ENCODE peak calls at places on chromosome 7, in seven cellular contexts. I, B, N, T, C, D and K are unnamed samples.

GRCh38 chr7:99677013-99677412 is 2.8 kb downstream of the CYP3A5 start:
- DNase-seq in I (no peak), B (no peak), N (no peak), T (no peak), C (no peak), D (no peak), K (no peak)

GRCh38 chr7:16543456-16543855 is 16.8 kb downstream of the LRRC72 start:
- DNase-seq in I (no peak), B (no peak), N (no peak), T (no peak), C (no peak), D (no peak), K (no peak)

GRCh38 chr7:99170730-99171074 is 26.8 kb upstream of the SMURF1 start:
- DNase-seq in I (no peak), B (no peak), N (no peak), T (no peak), C (no peak), D (no peak), K (no peak)

GRCh38 chr7:40507166-40507565 is 372.4 kb downstream of the SUGCT start:
- DNase-seq in I (no peak), B (no peak), N (no peak), T (no peak), C (no peak), D (no peak), K (no peak)

GRCh38 chr7:101803203-101804086 is 14.0 kb upstream of the CUX1 start:
- DNase-seq in I (no peak), B (no peak), N (no peak), T (no peak), C (no peak), D (no peak), K (no peak)

GRCh38 chr7:22895491-22895890 is 72.8 kb upstream of the TOMM7 start:
- DNase-seq in I (no peak), B (no peak), N (peak), T (no peak), C (no peak), D (no peak), K (no peak)

GRCh38 chr7:128108129-128108528 is 76.9 kb upstream of the LRRC4 start:
- DNase-seq in I (no peak), B (no peak), N (no peak), T (no peak), C (no peak), D (no peak), K (no peak)

GRCh38 chr7:106865130-106866115 is at the start of gene PIK3CG:
- DNase-seq in I (no peak), B (no peak), N (no peak), T (no peak), C (no peak), D (no peak), K (no peak)

GRCh38 chr7:99008181-99008631 is 129.9 kb downstream of the TRRAP start:
- DNase-seq in I (no peak), B (no peak), N (no peak), T (no peak), C (no peak), D (no peak), K (no peak)

GRCh38 chr7:134703781-134704180 is 57.1 kb downstream of the BPGM start:
- DNase-seq in I (peak), B (no peak), N (peak), T (no peak), C (no peak), D (no peak), K (peak)

GRCh38 chr7:158536871-158537865 is 50.5 kb downstream of the PTPRN2 start:
- DNase-seq in I (no peak), B (no peak), N (no peak), T (no peak), C (no peak), D (no peak), K (no peak)

GRCh38 chr7:110804501-110804900 is 286.4 kb upstream of the LRRN3 start:
- DNase-seq in I (no peak), B (no peak), N (no peak), T (no peak), C (peak), D (no peak), K (no peak)

GRCh38 chr7:15049157-15049556 is 146.6 kb upstream of the DGKB start:
- DNase-seq in I (no peak), B (no peak), N (no peak), T (no peak), C (no peak), D (no peak), K (no peak)
- TF ChIP-seq POLR2A in I (no peak), B (no peak), N (no peak), T (no peak), C (no peak), D (no peak), K (no peak)

GRCh38 chr7:5428470-5429252 is 5.0 kb upstream of the TNRC18 start:
- DNase-seq in I (peak), B (no peak), N (peak), T (peak), C (no peak), D (no peak), K (peak)
- TF ChIP-seq CTCF in I (peak), B (no peak), N (peak), T (no peak), C (peak), D (no peak), K (no peak)

DNA sequence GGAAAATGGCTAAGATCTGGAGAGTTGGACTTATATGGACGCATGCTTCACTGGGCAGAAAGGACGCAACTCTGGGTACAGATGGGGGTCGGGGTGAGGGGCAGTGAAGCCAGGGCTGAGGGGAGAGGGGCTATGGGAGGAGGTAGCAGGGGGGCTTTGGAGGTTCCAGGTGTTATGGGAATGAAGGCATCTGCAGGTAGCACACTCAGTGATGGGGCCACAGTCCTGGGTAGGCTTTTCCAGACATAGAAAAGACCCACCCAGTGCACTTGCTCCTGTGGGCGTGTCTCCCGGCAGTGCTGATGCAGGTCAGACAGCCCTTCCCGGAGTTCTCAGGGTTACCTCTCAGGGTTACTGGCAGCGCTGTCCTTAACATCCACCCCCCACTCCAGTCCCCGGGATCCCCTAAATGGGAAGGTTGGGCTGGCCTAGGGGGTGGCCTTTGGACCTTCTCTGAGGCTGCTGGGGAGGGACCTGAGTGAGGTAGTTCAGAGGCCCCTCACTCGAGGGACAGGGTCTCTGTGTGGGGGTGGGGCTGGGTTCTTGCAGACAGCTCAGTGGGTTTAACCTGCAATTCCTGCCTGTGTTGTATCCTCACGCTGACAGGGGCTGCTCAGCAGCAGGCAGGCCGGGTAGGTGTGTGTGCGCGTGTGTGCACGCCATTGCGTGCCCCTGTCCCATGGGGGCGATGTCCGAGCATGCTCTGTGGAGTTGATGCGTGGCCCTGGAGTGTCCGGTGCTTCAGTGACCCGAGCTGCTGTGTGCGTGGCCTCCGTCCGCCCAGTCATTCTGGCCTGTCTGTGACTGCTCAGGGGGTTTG is 6.2 kb downstream of the ZYX start:
- DNase-seq in I (no peak), B (no peak), N (no peak), T (no peak), C (peak), D (no peak), K (no peak)
- TF ChIP-seq POLR2A in I (no peak), B (no peak), N (no peak), T (no peak), C (peak), D (no peak), K (no peak)

GRCh38 chr7:154566877-154567276 is 436.0 kb downstream of the PAXIP1 start:
- DNase-seq in I (no peak), B (no peak), N (no peak), T (no peak), C (no peak), D (no peak), K (no peak)
- TF ChIP-seq CTCF in I (no peak), B (no peak), N (no peak), T (no peak), C (peak), D (no peak), K (no peak)

GRCh38 chr7:1555813-1556540 is at the start of gene TMEM184A:
- DNase-seq in I (no peak), B (peak), N (no peak), T (no peak), C (peak), D (no peak), K (no peak)
- TF ChIP-seq POLR2A in I (no peak), B (peak), N (no peak), T (no peak), C (no peak), D (no peak), K (no peak)

GRCh38 chr7:121079425-121080169 is 91.1 kb downstream of the CPED1 start:
- DNase-seq in I (no peak), B (no peak), N (peak), T (no peak), C (no peak), D (no peak), K (no peak)
- TF ChIP-seq CTCF in I (no peak), B (no peak), N (peak), T (no peak), C (no peak), D (no peak), K (no peak)

GRCh38 chr7:72446566-72447462 is 34.7 kb upstream of the CALN1 start:
- DNase-seq in I (no peak), B (no peak), N (no peak), T (no peak), C (no peak), D (no peak), K (no peak)

GRCh38 chr7:72446131-72446530 is 34.0 kb upstream of the CALN1 start:
- DNase-seq in I (no peak), B (no peak), N (no peak), T (no peak), C (no peak), D (no peak), K (no peak)

GRCh38 chr7:72445075-72445474 is 32.9 kb upstream of the CALN1 start:
- DNase-seq in I (no peak), B (no peak), N (no peak), T (no peak), C (no peak), D (no peak), K (no peak)

GRCh38 chr7:72444023-72444776 is 32.1 kb upstream of the CALN1 start:
- DNase-seq in I (no peak), B (no peak), N (no peak), T (no peak), C (no peak), D (no peak), K (no peak)

DNA sequence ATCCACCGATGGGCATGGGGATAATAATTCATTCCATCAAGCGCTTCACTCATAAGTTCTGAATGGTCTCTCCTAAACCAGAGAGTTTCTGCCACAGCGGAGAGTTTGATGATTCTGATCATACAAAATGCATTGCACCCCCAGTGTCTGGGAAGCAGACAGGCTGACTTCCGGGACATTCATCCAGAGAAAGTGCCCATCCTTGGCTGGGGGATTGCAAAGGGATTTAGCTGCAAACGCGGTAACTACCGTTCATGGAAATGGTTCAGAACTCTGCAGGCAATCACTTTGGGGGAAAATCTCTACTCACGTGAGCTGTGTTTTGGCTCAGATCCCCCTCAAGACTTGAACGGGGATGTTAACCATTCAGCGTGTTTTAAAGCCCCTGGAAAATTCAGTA is 33.4 kb upstream of the CALN1 start:
- DNase-seq in I (no peak), B (no peak), N (no peak), T (no peak), C (no peak), D (no peak), K (no peak)
- TF ChIP-seq POLR2A in I (no peak), B (no peak), N (no peak), T (no peak), C (no peak), D (no peak), K (no peak)

GRCh38 chr7:65004575-65004974 is 1.9 kb downstream of the ERV3-1 start:
- DNase-seq in I (no peak), B (no peak), N (no peak), T (no peak), C (no peak), D (no peak), K (no peak)
- TF ChIP-seq CTCF in I (no peak), B (no peak), N (no peak), T (no peak), C (no peak), D (no peak), K (no peak)